ENCODE peak calls at places on chromosomes 16 and 17, in nine cellular contexts. One of them, this sample, is unnamed.

GRCh38 chr16:81937305-81938038 is 73.8 kb downstream of the SDR42E1 start:
- DNase-seq in breast epithelium: no peak
- DNase-seq in uterus: no peak
- DNase-seq in HCT116: no peak
- DNase-seq in body of pancreas: no peak
- DNase-seq in IMR-90: no peak
- DNase-seq in Peyer's patch: no peak
- DNase-seq in right lobe of liver: no peak
- DNase-seq in A549: no peak
- DNase-seq in this sample: no peak

GRCh38 chr16:6573577-6573976 is 759.1 kb upstream of the RBFOX1 start:
- DNase-seq in Peyer's patch: no peak
- DNase-seq in A549: no peak
- DNase-seq in IMR-90: no peak
- DNase-seq in right lobe of liver: no peak
- DNase-seq in body of pancreas: peak
- DNase-seq in HCT116: no peak
- DNase-seq in uterus: no peak
- DNase-seq in breast epithelium: no peak
- DNase-seq in this sample: no peak

GRCh38 chr16:28821874-28822519 is 802 bp upstream of the ATXN2L start:
- DNase-seq in breast epithelium: no peak
- DNase-seq in HCT116: no peak
- DNase-seq in A549: no peak
- DNase-seq in body of pancreas: no peak
- DNase-seq in uterus: no peak
- DNase-seq in IMR-90: no peak
- DNase-seq in Peyer's patch: no peak
- DNase-seq in right lobe of liver: no peak
- DNase-seq in this sample: no peak

GRCh38 chr17:68455756-68456528 is 1.4 kb downstream of the WIPI1 start:
- DNase-seq in body of pancreas: peak
- DNase-seq in right lobe of liver: no peak
- DNase-seq in A549: peak
- DNase-seq in IMR-90: peak
- DNase-seq in uterus: peak
- DNase-seq in Peyer's patch: no peak
- DNase-seq in breast epithelium: peak
- DNase-seq in HCT116: no peak
- DNase-seq in this sample: no peak

GRCh38 chr17:38922538-38923291 is 2.7 kb upstream of the LASP1NB start:
- DNase-seq in A549: no peak
- DNase-seq in HCT116: no peak
- DNase-seq in breast epithelium: peak
- DNase-seq in body of pancreas: peak
- DNase-seq in uterus: peak
- DNase-seq in IMR-90: peak
- DNase-seq in right lobe of liver: peak
- DNase-seq in Peyer's patch: peak
- DNase-seq in this sample: peak

GRCh38 chr17:27496501-27496943 is 40.3 kb downstream of the KSR1 start:
- DNase-seq in A549: peak
- DNase-seq in uterus: no peak
- DNase-seq in HCT116: no peak
- DNase-seq in body of pancreas: peak
- DNase-seq in breast epithelium: no peak
- DNase-seq in IMR-90: no peak
- DNase-seq in right lobe of liver: peak
- DNase-seq in Peyer's patch: no peak
- DNase-seq in this sample: no peak

GRCh38 chr17:34366529-34367107 is 3.6 kb upstream of the CCL1 start:
- DNase-seq in A549: no peak
- DNase-seq in body of pancreas: no peak
- DNase-seq in right lobe of liver: no peak
- DNase-seq in uterus: no peak
- DNase-seq in Peyer's patch: no peak
- DNase-seq in HCT116: no peak
- DNase-seq in IMR-90: no peak
- DNase-seq in breast epithelium: no peak
- DNase-seq in this sample: no peak

GRCh38 chr17:76119409-76120371 is 16.1 kb upstream of the EXOC7 start:
- DNase-seq in Peyer's patch: no peak
- DNase-seq in HCT116: no peak
- DNase-seq in uterus: no peak
- DNase-seq in right lobe of liver: no peak
- DNase-seq in body of pancreas: no peak
- DNase-seq in A549: no peak
- DNase-seq in IMR-90: no peak
- DNase-seq in breast epithelium: no peak
- DNase-seq in this sample: no peak

GRCh38 chr17:17034496-17035066 is 7.7 kb upstream of the MPRIP start:
- DNase-seq in A549: no peak
- DNase-seq in breast epithelium: no peak
- DNase-seq in Peyer's patch: no peak
- DNase-seq in body of pancreas: no peak
- DNase-seq in IMR-90: no peak
- DNase-seq in HCT116: no peak
- DNase-seq in uterus: no peak
- DNase-seq in right lobe of liver: no peak
- DNase-seq in this sample: peak

GRCh38 chr17:56676807-56677206 is 83.3 kb downstream of the NOG start:
- DNase-seq in A549: peak
- DNase-seq in uterus: no peak
- DNase-seq in HCT116: no peak
- DNase-seq in IMR-90: no peak
- DNase-seq in Peyer's patch: no peak
- DNase-seq in body of pancreas: no peak
- DNase-seq in right lobe of liver: no peak
- DNase-seq in breast epithelium: no peak
- DNase-seq in this sample: no peak

GRCh38 chr17:61400058-61400785 is 579 bp downstream of the TBX2 start:
- DNase-seq in breast epithelium: no peak
- DNase-seq in A549: peak
- DNase-seq in HCT116: no peak
- DNase-seq in IMR-90: peak
- DNase-seq in uterus: peak
- DNase-seq in body of pancreas: no peak
- DNase-seq in right lobe of liver: no peak
- DNase-seq in Peyer's patch: no peak
- DNase-seq in this sample: no peak

GRCh38 chr17:64064331-64064730 is 43.9 kb upstream of the ICAM2 start:
- DNase-seq in uterus: no peak
- DNase-seq in breast epithelium: no peak
- DNase-seq in HCT116: no peak
- DNase-seq in A549: no peak
- DNase-seq in body of pancreas: peak
- DNase-seq in IMR-90: no peak
- DNase-seq in Peyer's patch: no peak
- DNase-seq in right lobe of liver: peak
- DNase-seq in this sample: no peak

GRCh38 chr17:81917565-81918332 is at the start of gene SIRT7:
- DNase-seq in A549: peak
- DNase-seq in uterus: peak
- DNase-seq in right lobe of liver: peak
- DNase-seq in breast epithelium: peak
- DNase-seq in HCT116: peak
- DNase-seq in Peyer's patch: peak
- DNase-seq in body of pancreas: peak
- DNase-seq in IMR-90: peak
- DNase-seq in this sample: peak
- TF ChIP-seq POLR2A in A549: peak
- TF ChIP-seq POLR2A in uterus: no peak
- TF ChIP-seq POLR2A in right lobe of liver: peak
- TF ChIP-seq POLR2A in breast epithelium: no peak
- TF ChIP-seq POLR2A in HCT116: peak
- TF ChIP-seq POLR2A in Peyer's patch: peak
- TF ChIP-seq POLR2A in body of pancreas: peak
- TF ChIP-seq POLR2A in IMR-90: no peak
- TF ChIP-seq POLR2A in this sample: peak

GRCh38 chr16:88387177-88387576 is 4.4 kb downstream of the ZNF469 start:
- DNase-seq in uterus: no peak
- DNase-seq in IMR-90: peak
- DNase-seq in body of pancreas: no peak
- DNase-seq in A549: no peak
- DNase-seq in breast epithelium: no peak
- DNase-seq in right lobe of liver: no peak
- DNase-seq in Peyer's patch: no peak
- DNase-seq in HCT116: no peak
- DNase-seq in this sample: no peak
- TF ChIP-seq POLR2A in uterus: no peak
- TF ChIP-seq POLR2A in IMR-90: no peak
- TF ChIP-seq POLR2A in body of pancreas: no peak
- TF ChIP-seq POLR2A in A549: no peak
- TF ChIP-seq POLR2A in breast epithelium: no peak
- TF ChIP-seq POLR2A in right lobe of liver: no peak
- TF ChIP-seq POLR2A in Peyer's patch: no peak
- TF ChIP-seq POLR2A in HCT116: no peak
- TF ChIP-seq POLR2A in this sample: no peak

GRCh38 chr17:82297280-82297803 is 20.1 kb downstream of the CD7 start:
- DNase-seq in body of pancreas: peak
- DNase-seq in HCT116: no peak
- DNase-seq in A549: peak
- DNase-seq in IMR-90: no peak
- DNase-seq in breast epithelium: peak
- DNase-seq in right lobe of liver: peak
- DNase-seq in Peyer's patch: peak
- DNase-seq in uterus: peak
- DNase-seq in this sample: peak
- TF ChIP-seq POLR2A in body of pancreas: no peak
- TF ChIP-seq POLR2A in HCT116: no peak
- TF ChIP-seq POLR2A in A549: no peak
- TF ChIP-seq POLR2A in IMR-90: no peak
- TF ChIP-seq POLR2A in breast epithelium: peak
- TF ChIP-seq POLR2A in right lobe of liver: peak
- TF ChIP-seq POLR2A in Peyer's patch: peak
- TF ChIP-seq POLR2A in uterus: peak
- TF ChIP-seq POLR2A in this sample: peak

DNA sequence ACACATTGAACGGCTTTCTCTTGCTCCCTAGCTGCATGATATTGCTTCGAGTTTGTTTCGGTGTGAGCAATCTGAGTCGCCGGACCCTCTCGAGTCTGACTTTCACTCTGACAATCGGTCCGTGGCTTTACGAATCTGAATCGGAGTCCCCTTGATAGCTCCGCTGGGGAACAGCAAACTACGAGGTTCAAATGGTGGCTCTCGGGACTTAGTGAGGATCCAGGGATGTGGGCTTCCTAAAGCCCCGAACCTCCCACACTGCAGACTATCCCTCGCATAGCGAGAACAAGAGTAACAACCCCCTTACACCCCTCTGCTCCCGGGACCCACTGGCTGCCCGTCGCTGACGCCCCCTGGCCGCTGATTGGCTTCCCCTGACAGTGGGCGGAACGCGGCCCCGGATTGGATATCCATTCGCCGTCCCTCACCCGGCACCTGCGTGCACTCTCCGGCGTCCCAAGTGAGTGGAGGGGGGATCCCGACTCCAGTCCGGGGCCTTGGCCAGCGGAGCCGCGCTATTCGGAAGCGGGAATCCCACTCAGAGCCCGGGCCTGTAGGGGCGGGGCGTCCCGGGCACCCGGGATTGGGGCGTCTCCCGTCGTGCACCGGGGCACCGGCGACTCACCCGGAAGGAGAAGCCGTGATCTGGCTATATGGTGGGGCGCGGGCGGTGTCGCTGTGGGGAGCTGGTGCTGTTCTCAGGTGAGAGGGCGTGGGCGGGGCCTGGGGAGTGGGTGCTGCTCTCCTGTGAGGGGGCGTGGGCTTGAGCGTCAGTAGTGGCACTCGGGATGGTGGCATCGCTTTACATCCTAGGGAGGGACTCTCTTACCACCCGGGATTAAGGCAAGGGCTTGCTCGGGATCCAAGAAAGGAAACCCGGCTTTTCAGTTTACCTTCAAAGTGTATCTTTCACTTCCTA is at the start of gene SNX11:
- DNase-seq in HCT116: peak
- DNase-seq in uterus: peak
- DNase-seq in body of pancreas: peak
- DNase-seq in right lobe of liver: peak
- DNase-seq in Peyer's patch: peak
- DNase-seq in breast epithelium: peak
- DNase-seq in IMR-90: peak
- DNase-seq in A549: peak
- DNase-seq in this sample: peak
- TF ChIP-seq POLR2A in HCT116: peak
- TF ChIP-seq POLR2A in uterus: peak
- TF ChIP-seq POLR2A in body of pancreas: peak
- TF ChIP-seq POLR2A in right lobe of liver: peak
- TF ChIP-seq POLR2A in Peyer's patch: peak
- TF ChIP-seq POLR2A in breast epithelium: no peak
- TF ChIP-seq POLR2A in IMR-90: peak
- TF ChIP-seq POLR2A in A549: peak
- TF ChIP-seq POLR2A in this sample: peak

DNA sequence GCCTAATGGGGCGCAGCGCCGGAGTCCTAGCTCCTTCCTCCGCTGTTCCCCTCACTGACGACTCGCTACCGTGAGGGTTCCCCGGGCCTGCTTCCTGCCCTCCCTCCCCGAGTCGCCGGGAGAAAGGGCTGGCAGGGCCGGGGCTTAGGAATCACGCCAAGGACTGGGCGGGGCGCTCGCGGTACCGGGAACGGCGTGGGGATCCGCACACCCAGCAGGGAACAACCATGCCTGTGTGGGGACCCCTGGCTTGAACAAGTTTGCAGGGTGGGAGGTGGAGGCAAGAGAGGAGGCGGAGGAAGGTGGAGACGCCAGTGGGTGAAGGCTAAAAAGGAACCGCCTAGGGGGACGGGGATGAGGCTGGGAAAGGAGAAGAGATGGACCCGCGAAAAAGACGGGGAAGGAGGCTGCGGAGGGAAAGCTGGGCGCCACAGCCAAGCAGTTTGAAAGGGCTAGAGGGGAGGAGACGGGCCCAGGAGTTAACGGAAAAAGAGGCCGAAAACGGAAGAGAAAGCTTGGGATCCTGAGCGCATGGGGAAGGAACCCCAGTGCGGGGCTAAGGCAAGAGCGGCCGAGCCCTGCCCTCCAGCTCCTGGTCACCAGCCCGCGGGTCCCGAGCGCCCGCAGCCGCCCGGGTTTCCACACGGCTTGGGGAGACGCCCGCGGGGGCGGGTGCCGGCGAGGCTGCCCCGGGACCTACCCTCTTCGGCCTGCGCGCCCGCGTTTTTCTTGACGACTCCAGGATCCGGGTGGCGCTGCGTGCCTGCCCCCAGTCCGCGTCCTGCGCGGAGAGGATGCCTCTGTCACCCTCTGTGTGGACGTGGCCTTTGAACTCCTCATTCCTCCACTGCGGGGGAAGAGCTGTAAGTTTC is 1.3 kb upstream of the CDH11 start:
- DNase-seq in breast epithelium: peak
- DNase-seq in Peyer's patch: no peak
- DNase-seq in body of pancreas: no peak
- DNase-seq in right lobe of liver: no peak
- DNase-seq in uterus: peak
- DNase-seq in HCT116: no peak
- DNase-seq in A549: no peak
- DNase-seq in IMR-90: peak
- DNase-seq in this sample: no peak
- TF ChIP-seq POLR2A in breast epithelium: peak
- TF ChIP-seq POLR2A in Peyer's patch: no peak
- TF ChIP-seq POLR2A in body of pancreas: no peak
- TF ChIP-seq POLR2A in right lobe of liver: no peak
- TF ChIP-seq POLR2A in uterus: no peak
- TF ChIP-seq POLR2A in HCT116: no peak
- TF ChIP-seq POLR2A in A549: no peak
- TF ChIP-seq POLR2A in IMR-90: peak
- TF ChIP-seq POLR2A in this sample: no peak

GRCh38 chr16:85679870-85680269 is 8.9 kb downstream of the GINS2 start:
- DNase-seq in breast epithelium: no peak
- DNase-seq in HCT116: no peak
- DNase-seq in Peyer's patch: no peak
- DNase-seq in uterus: no peak
- DNase-seq in IMR-90: no peak
- DNase-seq in A549: no peak
- DNase-seq in right lobe of liver: no peak
- DNase-seq in body of pancreas: no peak
- DNase-seq in this sample: no peak
- TF ChIP-seq POLR2A in breast epithelium: no peak
- TF ChIP-seq POLR2A in HCT116: no peak
- TF ChIP-seq POLR2A in Peyer's patch: no peak
- TF ChIP-seq POLR2A in uterus: no peak
- TF ChIP-seq POLR2A in IMR-90: no peak
- TF ChIP-seq POLR2A in A549: no peak
- TF ChIP-seq POLR2A in right lobe of liver: no peak
- TF ChIP-seq POLR2A in body of pancreas: no peak
- TF ChIP-seq POLR2A in this sample: no peak

This sample was measured in erythroblast.